ENCODE peak calls at places on chromosomes 6 and 20, in four cellular contexts. K is IMR-90, G is stomach, C is heart right ventricle. R is an unnamed sample.

GRCh38 chr6:52535711-52536423 is 41.0 kb downstream of the TRAM2 start:
- DNase-seq in K (no peak), G (no peak), C (no peak), R (no peak)

GRCh38 chr6:42751055-42751454 is 5.2 kb upstream of the TBCC start:
- DNase-seq in K (no peak), G (no peak), C (no peak), R (no peak)

GRCh38 chr6:3232017-3232838 is 4.8 kb upstream of the TUBB2B start:
- DNase-seq in K (no peak), G (no peak), C (no peak), R (no peak)

GRCh38 chr6:8277769-8278168 is 157.6 kb downstream of the SLC35B3 start:
- DNase-seq in K (no peak), G (no peak), C (no peak), R (no peak)

GRCh38 chr20:64232794-64233193 is 22.8 kb upstream of the PCMTD2 start:
- DNase-seq in K (no peak), G (no peak), C (peak; percentile 46), R (no peak)

GRCh38 chr6:31573239-31574105 is 1.4 kb downstream of the LTA start:
- DNase-seq in K (no peak), G (no peak), C (no peak), R (no peak)

GRCh38 chr6:134626589-134626988 is 308.7 kb upstream of the SGK1 start:
- DNase-seq in K (no peak), G (no peak), C (no peak), R (no peak)

GRCh38 chr20:63699466-63700198 is 3.2 kb downstream of the TNFRSF6B start:
- DNase-seq in K (no peak), G (no peak), C (peak; percentile 8), R (no peak)

GRCh38 chr20:23366384-23366783 is 4.4 kb downstream of the GZF1 start:
- DNase-seq in K (no peak), G (no peak), C (no peak), R (no peak)

GRCh38 chr20:41023549-41023948 is 5.1 kb upstream of the TOP1 start:
- DNase-seq in K (no peak), G (no peak), C (no peak), R (no peak)

GRCh38 chr6:157370755-157371154 is 10.2 kb upstream of the ZDHHC14 start:
- DNase-seq in K (no peak), G (no peak), C (no peak), R (no peak)

GRCh38 chr6:39765508-39766065 is 26.6 kb upstream of the DAAM2 start:
- DNase-seq in K (no peak), G (no peak), C (no peak), R (no peak)

GRCh38 chr6:167937948-167938911 is 59.2 kb upstream of the KIF25 start:
- DNase-seq in K (no peak), G (no peak), C (no peak), R (no peak)

GRCh38 chr6:5566718-5567117 is 305.4 kb downstream of the FARS2 start:
- DNase-seq in K (no peak), G (no peak), C (no peak), R (no peak)

GRCh38 chr6:53107091-53107490 is 41.5 kb downstream of the GCM1 start:
- DNase-seq in K (peak; percentile 50), G (no peak), C (no peak), R (no peak)

GRCh38 chr20:5932796-5933195 is 17.5 kb downstream of the TRMT6 start:
- DNase-seq in K (no peak), G (no peak), C (no peak), R (no peak)

GRCh38 chr20:35303735-35304431 is 11.7 kb upstream of the FAM83C start:
- DNase-seq in K (peak; percentile 92), G (peak; percentile 89), C (peak; percentile 76), R (no peak)

GRCh38 chr6:134073156-134073555 is 20.7 kb upstream of the SLC2A12 start:
- DNase-seq in K (no peak), G (no peak), C (no peak), R (no peak)

GRCh38 chr20:22684072-22684762 is 99.8 kb upstream of the FOXA2 start:
- DNase-seq in K (peak; percentile 67), G (peak; percentile 78), C (peak; percentile 69), R (no peak)

GRCh38 chr6:35386989-35387388 is 44.6 kb downstream of the PPARD start:
- DNase-seq in K (no peak), G (no peak), C (no peak), R (no peak)
- TF ChIP-seq CTCF in K (no peak), G (no peak), C (no peak), R (no peak)

GRCh38 chr6:138161118-138161433 is 663 bp upstream of the ARFGEF3 start:
- DNase-seq in K (no peak), G (no peak), C (no peak), R (no peak)
- H3K4me3 ChIP-seq in K (peak overlapping the region; percentile 60), G (peak overlapping the region; percentile 63), C (peak overlapping the region; percentile 70), R (peak overlapping the region; percentile 40)

DNA sequence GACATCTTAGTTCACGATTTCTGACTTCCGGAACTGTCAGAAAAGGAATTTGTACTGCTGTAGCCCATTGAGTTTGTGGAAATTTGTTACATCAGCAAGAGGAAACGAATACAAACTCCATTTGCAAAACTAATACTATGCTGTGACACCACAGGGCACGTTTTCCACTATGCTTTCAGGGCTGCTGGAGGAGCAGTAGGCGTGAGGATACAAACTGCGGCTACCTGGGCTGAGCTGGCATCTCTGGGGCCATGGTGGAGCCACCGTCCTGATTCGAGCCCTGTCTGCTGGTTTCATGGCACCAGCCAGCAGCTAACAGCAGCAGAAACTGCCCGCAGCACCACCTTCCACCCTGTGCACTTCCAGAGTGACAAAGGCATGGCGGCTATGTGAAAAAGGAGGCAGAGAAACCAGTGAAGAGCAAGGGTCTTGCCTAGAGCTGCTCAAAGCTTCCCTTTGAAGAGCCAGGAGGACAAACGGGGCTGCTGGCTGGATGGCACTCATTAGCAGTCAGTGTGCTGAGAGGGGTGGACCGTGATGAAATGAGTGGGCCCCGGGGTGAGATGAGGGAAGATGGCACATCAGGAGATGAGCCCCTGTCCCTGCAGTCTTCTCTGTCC is 58.9 kb upstream of the STX16 start:
- DNase-seq in K (no peak), G (no peak), C (no peak), R (no peak)
- H3K27me3 ChIP-seq in K (peaks cover 31% of the 10 kb centered on the region), G (peaks cover 5% of the 10 kb centered on the region), C (peaks cover 26% of the 10 kb centered on the region), R (peaks cover 1% of the 10 kb centered on the region)

DNA sequence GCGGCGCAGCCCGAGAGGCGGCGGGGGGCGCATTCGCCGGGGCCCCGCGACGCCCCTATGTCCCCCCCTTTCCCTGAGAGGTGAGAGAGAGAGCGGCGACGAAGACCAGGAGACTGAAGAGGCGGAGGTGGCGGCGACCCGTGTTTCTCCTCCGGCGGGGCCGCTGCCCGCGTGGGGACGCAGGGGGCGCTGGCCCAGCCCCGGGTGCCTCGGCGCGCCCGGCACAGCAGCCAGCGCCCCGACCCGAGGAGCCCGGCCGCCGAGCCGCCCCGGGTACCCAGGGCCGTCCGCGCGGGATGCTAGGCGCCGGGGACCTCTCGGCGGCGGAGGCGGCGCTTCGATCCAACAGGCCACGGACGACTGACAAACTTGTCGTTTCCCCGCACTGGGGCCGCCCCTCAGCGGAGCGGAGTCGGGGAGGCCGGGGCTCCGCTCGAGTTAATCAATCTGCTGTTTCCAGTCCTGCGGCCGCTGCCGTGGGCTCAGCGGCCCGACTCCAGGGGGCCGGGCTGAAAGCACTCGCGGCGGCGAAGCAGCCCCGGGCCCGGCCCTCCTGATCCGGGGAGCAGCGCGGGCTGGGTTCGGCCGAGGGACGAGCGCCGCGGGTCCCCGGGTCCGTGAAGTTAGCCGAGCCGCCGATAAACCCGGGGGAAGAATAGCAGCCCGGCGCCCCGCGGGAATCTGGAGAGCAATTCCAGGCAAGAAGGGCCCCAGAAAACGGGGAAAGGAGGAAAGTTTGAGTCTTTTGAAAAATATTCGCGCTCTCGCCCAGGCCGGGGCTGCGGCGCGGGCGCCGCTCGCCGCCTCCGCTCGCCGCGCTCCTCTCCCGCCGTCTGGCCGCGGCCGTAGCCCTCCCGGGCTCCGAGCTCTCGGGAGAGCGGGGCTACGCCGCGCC is 595 bp downstream of the MDGA1 start:
- DNase-seq in K (no peak), G (peak; percentile 30), C (no peak), R (no peak)
- TF ChIP-seq CTCF in K (peak; percentile 30), G (no peak), C (no peak), R (peak; percentile 16)

GRCh38 chr6:24907959-24908358 is 27.8 kb downstream of the RIPOR2 start:
- DNase-seq in K (no peak), G (no peak), C (no peak), R (no peak)

GRCh38 chr6:24903681-24904080 is 32.1 kb downstream of the RIPOR2 start:
- DNase-seq in K (no peak), G (no peak), C (no peak), R (no peak)

GRCh38 chr6:24906314-24906713 is 29.4 kb downstream of the RIPOR2 start:
- DNase-seq in K (no peak), G (no peak), C (no peak), R (no peak)

GRCh38 chr6:24902782-24903181 is 33.0 kb downstream of the RIPOR2 start:
- DNase-seq in K (peak; percentile 94), G (no peak), C (no peak), R (peak; percentile 76)

DNA sequence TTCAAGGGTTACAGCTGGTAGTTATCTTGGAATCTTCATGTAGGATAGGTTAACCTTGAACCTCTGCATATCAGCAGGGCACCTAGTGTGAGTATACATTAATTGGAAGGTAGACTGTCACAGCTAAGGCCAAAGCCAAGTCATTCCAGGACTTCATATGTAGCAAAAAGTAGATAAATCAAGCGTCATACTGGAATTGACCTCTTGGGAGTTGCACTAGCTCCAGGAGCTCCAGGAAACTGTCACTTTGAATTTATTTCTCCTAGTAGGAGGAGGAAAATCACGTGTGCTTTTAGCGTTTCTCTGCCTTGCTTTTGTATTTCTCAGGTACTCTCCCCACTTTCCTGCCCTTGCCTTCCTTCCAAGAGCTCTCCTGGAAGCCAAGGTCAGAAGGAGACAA is 30.3 kb downstream of the RIPOR2 start:
- DNase-seq in K (no peak), G (no peak), C (no peak), R (no peak)
- H3K4me3 ChIP-seq in K (no peak overlapping the region), G (no peak overlapping the region), C (no peak overlapping the region), R (no peak overlapping the region)

R was measured in BJ.